ENCODE peak calls at places on chromosomes 11 and 22, in four cellular contexts. G, D, X and L are unnamed samples.
A peak's percentile ranks its signal among the peaks of the same experiment; 100 is the strongest.

GRCh38 chr22:39634530-39635399 is 64.2 kb downstream of the CACNA1I start:
- DNase-seq in G (no peak), D (peak; percentile 12), X (no peak), L (peak; percentile 23)

GRCh38 chr11:43376594-43376993 is 17.9 kb downstream of the TTC17 start:
- DNase-seq in G (no peak), D (peak; percentile 25), X (no peak), L (no peak)

GRCh38 chr11:129636926-129637325 is 178.7 kb upstream of the TMEM45B start:
- DNase-seq in G (no peak), D (no peak), X (no peak), L (no peak)

GRCh38 chr22:43109511-43109910 is 1.0 kb upstream of the BIK start:
- DNase-seq in G (no peak), D (no peak), X (no peak), L (peak; percentile 40)

GRCh38 chr11:3959918-3960295 is 104.4 kb downstream of the STIM1 start:
- DNase-seq in G (no peak), D (no peak), X (no peak), L (no peak)

GRCh38 chr11:24356501-24356900 is 140.4 kb upstream of the LUZP2 start:
- DNase-seq in G (no peak), D (no peak), X (no peak), L (no peak)

GRCh38 chr22:29310065-29310862 is 3.8 kb downstream of the GAS2L1 start:
- DNase-seq in G (no peak), D (no peak), X (no peak), L (no peak)

GRCh38 chr11:47437746-47438418 is 11.1 kb downstream of the RAPSN start:
- DNase-seq in G (no peak), D (peak; percentile 68), X (no peak), L (no peak)

GRCh38 chr11:12386309-12386708 is 8.9 kb downstream of the PARVA start:
- DNase-seq in G (no peak), D (no peak), X (no peak), L (no peak)

GRCh38 chr11:73186294-73186850 is 31.7 kb upstream of the P2RY2 start:
- DNase-seq in G (no peak), D (no peak), X (no peak), L (no peak)

GRCh38 chr11:828501-829115 is 889 bp downstream of the CRACR2B start:
- DNase-seq in G (no peak), D (no peak), X (no peak), L (no peak)

GRCh38 chr11:62842171-62842717 is 2.9 kb upstream of the WDR74 start:
- DNase-seq in G (no peak), D (no peak), X (no peak), L (no peak)

GRCh38 chr11:111308140-111308539 is 9.8 kb downstream of the POU2AF3 start:
- DNase-seq in G (no peak), D (peak; percentile 78), X (no peak), L (no peak)

GRCh38 chr22:19641254-19641982 is 72.9 kb upstream of the SEPTIN5 start:
- DNase-seq in G (peak; percentile 41), D (no peak), X (no peak), L (peak; percentile 63)

GRCh38 chr11:122981388-122982264 is at the start of gene BSX:
- DNase-seq in G (peak; percentile 78), D (peak; percentile 4), X (no peak), L (peak; percentile 78)

DNA sequence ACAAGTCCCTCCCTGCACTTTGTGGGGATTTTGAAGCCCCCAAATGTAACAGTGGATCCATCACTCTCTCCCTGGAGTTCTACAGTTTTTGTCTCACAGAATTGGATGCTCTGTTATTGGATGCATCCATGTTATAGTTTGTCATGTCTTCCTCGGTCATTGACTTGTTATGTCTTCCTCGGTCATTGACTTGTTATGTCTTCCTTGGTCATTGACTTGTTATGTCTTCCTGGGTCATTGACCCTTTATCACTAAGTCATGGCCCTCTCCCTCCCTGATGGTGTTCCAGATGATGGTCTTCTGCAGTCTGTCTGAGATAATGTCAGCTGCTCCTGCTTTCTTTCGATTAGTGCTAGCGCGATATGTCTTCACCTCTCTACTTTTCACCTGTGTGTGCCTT is 981.5 kb downstream of the BRD1 start:
- DNase-seq in G (no peak), D (no peak), X (no peak), L (no peak)
- H3K4me1 ChIP-seq in G (no peaks in the 10 kb centered on the region), D (no peaks in the 10 kb centered on the region), X (no peaks in the 10 kb centered on the region), L (no peaks in the 10 kb centered on the region)

GRCh38 chr22:33464698-33465097 is 406.5 kb upstream of the SYN3 start:
- DNase-seq in G (no peak), D (no peak), X (no peak), L (no peak)
- H3K9ac ChIP-seq in G (no peak overlapping the region), D (no peak overlapping the region), X (no peak overlapping the region), L (no peak overlapping the region)

GRCh38 chr11:86041975-86042378 is 26.9 kb downstream of the PICALM start:
- DNase-seq in G (peak; percentile 44), D (peak; percentile 77), X (peak; percentile 60), L (peak; percentile 84)
- TF ChIP-seq SUZ12 in G (no peak), D (no peak), X (no peak), L (no peak)

GRCh38 chr11:102318469-102318868 is 1.2 kb downstream of the BIRC3 start:
- DNase-seq in G (no peak), D (no peak), X (no peak), L (no peak)

GRCh38 chr11:102320679-102321078 is 3.4 kb downstream of the BIRC3 start:
- DNase-seq in G (no peak), D (no peak), X (no peak), L (no peak)

GRCh38 chr11:102320166-102320565 is 2.9 kb downstream of the BIRC3 start:
- DNase-seq in G (no peak), D (no peak), X (no peak), L (no peak)

GRCh38 chr11:102317768-102318103 is 452 bp downstream of the BIRC3 start:
- DNase-seq in G (no peak), D (no peak), X (no peak), L (no peak)

GRCh38 chr11:102319544-102319943 is 2.3 kb downstream of the BIRC3 start:
- DNase-seq in G (no peak), D (no peak), X (no peak), L (no peak)
- H3K4me1 ChIP-seq in G (no peaks in the 10 kb centered on the region), D (peaks cover 12% of the 10 kb centered on the region), X (peaks cover 9% of the 10 kb centered on the region), L (no peaks in the 10 kb centered on the region)

GRCh38 chr11:2196970-2197770 is 25.6 kb upstream of the TH start:
- DNase-seq in G (peak; percentile 41), D (peak; percentile 55), X (no peak), L (peak; percentile 66)

GRCh38 chr11:2192435-2192834 is 20.8 kb upstream of the TH start:
- DNase-seq in G (no peak), D (no peak), X (no peak), L (no peak)

GRCh38 chr11:2195756-2196088 is 24.1 kb upstream of the TH start:
- DNase-seq in G (no peak), D (no peak), X (no peak), L (no peak)

GRCh38 chr11:2193099-2193886 is 21.7 kb upstream of the TH start:
- DNase-seq in G (no peak), D (no peak), X (no peak), L (no peak)

GRCh38 chr11:2194877-2195755 is 23.5 kb upstream of the TH start:
- DNase-seq in G (no peak), D (peak; percentile 25), X (no peak), L (peak; percentile 39)
- H3K9ac ChIP-seq in G (no peak overlapping the region), D (no peak overlapping the region), X (no peak overlapping the region), L (peak overlapping the region; percentile 47)

DNA sequence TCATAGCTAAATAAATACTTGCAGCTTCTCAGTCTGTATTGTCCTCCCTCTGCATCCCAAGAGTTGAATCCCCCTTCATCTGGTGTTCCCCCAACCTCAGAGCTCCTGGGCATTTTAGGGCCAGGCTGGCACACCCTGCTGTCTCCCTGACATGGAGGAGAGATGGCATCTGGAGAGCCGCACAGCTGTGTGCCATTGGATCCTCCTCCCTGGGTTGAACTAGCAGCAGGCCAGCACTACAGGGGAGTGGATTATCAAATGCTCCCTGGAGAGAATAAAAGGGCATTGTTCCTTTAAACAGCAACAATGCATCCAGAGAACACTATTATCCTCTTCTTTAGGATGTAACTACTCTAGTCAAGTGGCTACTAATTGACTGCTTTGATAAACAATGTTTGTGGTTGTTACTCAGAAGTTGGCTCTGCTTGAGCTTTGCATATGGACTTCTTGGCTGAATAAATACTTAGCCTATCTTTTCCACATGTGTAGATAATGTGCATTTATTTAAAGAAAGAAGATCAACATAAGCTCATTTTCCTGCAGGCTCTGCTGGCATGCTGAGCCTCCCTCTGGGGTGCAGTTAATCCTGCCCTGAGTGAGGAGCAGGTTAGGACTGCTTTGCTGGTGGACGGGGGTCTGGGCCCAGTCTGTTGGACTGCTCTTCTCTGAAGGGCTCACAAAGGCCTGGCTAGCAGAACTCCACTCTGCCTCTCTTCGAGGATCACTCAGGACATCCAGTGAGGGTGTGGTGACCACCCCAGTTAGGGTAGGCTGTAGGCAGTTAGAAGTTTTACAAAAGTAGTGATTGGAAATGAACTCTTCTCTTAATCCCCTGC is 897.2 kb downstream of the TBC1D22A start:
- DNase-seq in G (no peak), D (no peak), X (no peak), L (peak; percentile 36)
- TF ChIP-seq SUZ12 in G (no peak), D (no peak), X (no peak), L (no peak)

DNA sequence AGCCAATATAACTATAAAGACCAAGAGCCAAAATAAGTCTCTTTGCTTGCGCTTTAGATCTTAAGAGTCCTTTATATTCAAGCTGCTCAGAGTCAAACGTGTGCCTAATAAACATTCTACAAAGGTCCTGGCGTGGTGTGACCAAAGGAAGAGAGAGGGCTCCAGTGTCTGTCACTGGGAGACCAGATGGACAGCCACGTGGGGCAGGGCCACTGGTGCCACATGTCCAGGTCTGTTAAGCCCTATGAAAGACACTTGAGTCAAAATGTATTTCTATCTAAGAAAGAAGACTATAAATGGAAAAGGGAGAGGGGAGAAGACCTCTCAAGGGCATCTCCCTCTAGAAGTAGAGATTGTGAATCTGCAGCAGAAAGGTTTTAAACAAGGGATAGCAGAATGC is 32.2 kb upstream of the EHF start:
- DNase-seq in G (no peak), D (no peak), X (no peak), L (no peak)
- H3K4me1 ChIP-seq in G (no peaks in the 10 kb centered on the region), D (peaks cover 40% of the 10 kb centered on the region), X (no peaks in the 10 kb centered on the region), L (no peaks in the 10 kb centered on the region)

DNA sequence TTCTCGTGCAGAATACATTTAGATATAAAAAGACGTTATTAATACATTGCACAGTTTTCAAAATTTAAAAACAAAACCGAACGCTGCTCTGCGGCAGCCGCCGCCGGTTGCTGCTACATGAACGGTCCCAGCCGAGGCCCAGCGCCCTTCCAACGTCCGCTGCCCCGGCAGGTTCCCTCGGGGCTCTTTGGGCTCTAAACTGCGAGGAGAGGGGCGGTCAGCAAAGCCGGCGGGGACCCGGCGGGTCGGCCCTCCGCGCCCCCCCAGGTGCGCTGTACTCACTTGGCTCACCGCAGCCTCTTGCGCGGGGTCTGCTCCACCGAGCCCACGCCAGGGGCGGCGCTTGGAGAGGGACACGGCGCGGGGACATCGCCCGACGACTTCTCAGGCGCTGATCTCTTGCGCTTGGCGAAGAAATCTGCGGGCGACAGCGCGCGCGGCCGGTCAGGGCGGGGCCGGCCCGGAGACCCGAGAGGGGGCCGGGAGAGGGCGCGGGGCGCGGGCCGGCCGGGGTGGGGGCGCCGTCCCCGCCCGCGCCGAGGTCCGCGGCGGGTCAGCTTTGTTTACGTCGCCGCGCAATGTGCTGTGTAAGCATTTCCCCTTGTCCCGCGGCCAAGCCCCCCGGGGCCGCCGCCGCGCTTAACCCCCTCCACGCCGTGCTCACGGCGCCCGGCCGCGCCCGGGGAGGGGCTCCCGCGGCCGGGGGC is 1.7 kb downstream of the CDKN1C start:
- DNase-seq in G (no peak), D (no peak), X (no peak), L (no peak)
- H3K9ac ChIP-seq in G (peak overlapping the region; percentile 35), D (no peak overlapping the region), X (no peak overlapping the region), L (peak overlapping the region; percentile 79)